ENCODE peak calls at places on chromosomes 7 and 10, in five cellular contexts. K, I, J, Q and S are unnamed samples.

GRCh38 chr10:88389456-88389855 is 193.7 kb downstream of the RNLS start:
- DNase-seq in J (no peak), I (peak), K (no peak), Q (no peak), S (no peak)

GRCh38 chr10:75884808-75885207 is 453.4 kb downstream of the LRMDA start:
- DNase-seq in J (no peak), Q (no peak), K (no peak), I (no peak), S (no peak)

GRCh38 chr7:156793334-156793733 is 99.6 kb downstream of the LMBR1 start:
- DNase-seq in J (no peak), I (no peak), Q (no peak), K (no peak), S (no peak)

GRCh38 chr7:69603937-69604494 is 5.7 kb downstream of the AUTS2 start:
- DNase-seq in J (no peak), K (no peak), Q (no peak), I (no peak), S (no peak)

GRCh38 chr10:131222986-131223385 is 88.5 kb downstream of the TCERG1L start:
- DNase-seq in I (no peak), K (peak), Q (no peak), J (no peak), S (no peak)

GRCh38 chr7:6579446-6579845 is 2.2 kb downstream of the ZDHHC4 start:
- DNase-seq in J (no peak), K (no peak), I (no peak), Q (no peak), S (no peak)

GRCh38 chr7:44275829-44276570 is 49.4 kb downstream of the CAMK2B start:
- DNase-seq in Q (no peak), I (no peak), J (no peak), K (peak), S (no peak)

GRCh38 chr10:59337254-59337653 is 25.1 kb downstream of the FAM13C start:
- DNase-seq in I (no peak), J (peak), Q (no peak), K (no peak), S (no peak)

GRCh38 chr10:75228834-75229233 is 6.9 kb downstream of the COMTD1 start:
- DNase-seq in K (no peak), I (no peak), J (no peak), Q (no peak), S (no peak)

GRCh38 chr7:77698042-77698625 is 1.9 kb downstream of the RSBN1L start:
- DNase-seq in Q (no peak), I (no peak), K (no peak), J (no peak), S (no peak)

GRCh38 chr7:77696643-77697534 is 630 bp downstream of the RSBN1L start:
- DNase-seq in J (peak), Q (no peak), K (peak), I (peak), S (peak)

GRCh38 chr7:77696057-77696642 is at the start of gene RSBN1L:
- DNase-seq in J (peak), K (peak), Q (peak), I (peak), S (peak)

GRCh38 chr7:77699056-77699455 is 2.8 kb downstream of the RSBN1L start:
- DNase-seq in I (no peak), K (no peak), Q (no peak), J (no peak), S (no peak)

GRCh38 chr7:77697535-77697831 is 1.2 kb downstream of the RSBN1L start:
- DNase-seq in I (no peak), Q (peak), K (peak), J (no peak), S (no peak)
- TF ChIP-seq POLR2A in I (no peak), Q (no peak), K (no peak), J (no peak), S (no peak)

DNA sequence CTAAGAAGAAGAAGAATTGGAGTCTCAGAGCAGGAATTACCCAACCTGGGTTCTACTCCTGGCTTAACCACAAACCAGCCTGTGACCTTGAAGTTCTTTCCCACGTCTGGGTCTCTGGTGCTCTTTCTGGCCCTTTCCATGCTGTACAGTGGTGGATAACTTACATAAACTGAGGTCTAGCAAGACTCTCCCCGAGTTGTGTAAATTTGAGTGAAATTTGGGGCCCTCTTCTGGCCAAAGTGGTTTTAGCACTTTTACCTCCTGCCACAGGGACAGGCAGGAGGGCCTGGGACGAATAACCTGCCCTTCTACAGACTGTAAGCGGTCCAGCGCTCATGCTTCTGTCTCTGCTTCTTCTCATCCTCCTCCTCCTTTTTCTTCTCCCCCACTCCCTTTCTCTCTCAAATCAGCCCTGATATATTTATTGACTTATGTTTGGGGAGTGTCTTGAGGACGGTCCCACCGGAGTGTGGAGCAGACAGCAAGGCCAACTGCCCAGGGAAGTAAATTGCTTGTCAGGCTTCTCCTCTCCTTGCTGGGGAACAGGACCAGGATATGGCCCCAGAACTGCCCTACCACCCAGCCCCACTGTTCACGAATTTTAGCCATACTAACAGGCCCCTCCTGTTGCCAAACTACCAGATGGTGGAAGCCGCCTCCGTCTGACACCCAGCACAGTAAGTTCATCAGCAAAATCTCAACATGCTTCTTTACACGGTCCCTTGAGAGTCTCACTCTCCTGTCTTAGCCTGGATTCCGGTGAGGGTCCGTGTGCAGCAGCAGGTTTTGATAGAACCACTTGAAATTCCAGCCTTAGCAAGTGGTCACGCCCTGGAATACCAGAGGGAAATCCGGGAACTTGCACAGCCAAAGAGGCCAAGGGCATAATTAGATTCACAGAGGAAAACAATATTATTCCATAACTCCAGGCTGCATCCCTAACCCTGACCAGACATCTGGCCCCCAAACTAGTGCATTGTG is 4.1 kb upstream of the SH3PXD2A start:
- DNase-seq in Q (peak), K (no peak), I (peak), J (peak), S (no peak)
- TF ChIP-seq POLR2A in Q (no peak), K (no peak), I (no peak), J (no peak), S (no peak)

GRCh38 chr10:121032460-121032859 is 181.3 kb downstream of the WDR11 start:
- DNase-seq in J (no peak), K (no peak), I (no peak), Q (no peak), S (no peak)

GRCh38 chr10:121036431-121036830 is 185.3 kb downstream of the WDR11 start:
- DNase-seq in K (no peak), J (no peak), Q (no peak), I (peak), S (no peak)

GRCh38 chr10:121027390-121027789 is 176.2 kb downstream of the WDR11 start:
- DNase-seq in J (no peak), Q (no peak), K (no peak), I (no peak), S (no peak)

DNA sequence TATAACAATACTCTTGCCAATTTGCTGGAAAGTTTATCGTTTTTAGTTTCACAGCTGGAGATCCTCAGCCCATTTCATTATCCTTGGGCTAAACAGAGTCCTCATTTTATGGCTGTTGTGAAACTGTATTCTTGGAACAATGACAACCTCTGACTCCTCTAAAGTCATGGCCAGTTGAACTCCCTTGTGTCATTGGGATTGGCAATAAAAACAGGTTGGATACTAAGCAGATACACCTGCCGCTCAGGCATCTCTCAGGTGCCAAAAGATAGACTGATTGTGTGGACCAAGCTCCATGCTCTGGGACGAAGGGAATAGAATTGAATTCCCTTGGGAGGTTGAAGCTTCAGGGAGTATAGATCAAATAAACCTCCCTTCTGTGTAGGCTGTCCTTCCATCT is 182.2 kb downstream of the WDR11 start:
- DNase-seq in K (no peak), J (no peak), Q (no peak), I (peak), S (no peak)
- TF ChIP-seq POLR2A in K (no peak), J (no peak), Q (no peak), I (no peak), S (no peak)

DNA sequence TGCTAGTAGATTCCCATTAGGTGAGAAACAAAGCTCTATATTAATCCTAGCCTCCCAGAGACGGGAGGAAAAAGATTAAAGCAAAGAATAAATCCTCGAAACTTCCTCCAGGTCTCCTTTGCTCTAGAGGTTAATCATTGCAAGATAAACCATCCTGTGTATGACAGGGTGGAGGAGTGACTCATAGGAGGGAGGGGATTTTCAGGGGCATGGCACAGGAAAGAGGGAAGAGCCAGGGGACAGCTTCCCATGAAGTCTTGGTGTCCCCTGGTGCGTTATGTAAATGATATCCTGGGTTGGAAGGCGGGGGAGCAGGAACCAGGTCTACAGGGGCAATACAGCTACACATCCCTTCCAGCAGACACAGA is 780 bp downstream of the CYP3A5 start:
- DNase-seq in I (no peak), J (no peak), K (no peak), Q (no peak), S (no peak)
- TF ChIP-seq POLR2A in I (no peak), J (peak), K (no peak), Q (no peak), S (no peak)

GRCh38 chr10:90871761-90872647 is at the start of gene RPP30:
- DNase-seq in Q (peak), I (peak), J (peak), K (peak), S (no peak)
- TF ChIP-seq POLR2A in Q (peak), I (peak), J (peak), K (no peak), S (no peak)

GRCh38 chr7:87933953-87934698 is at the start of gene ADAM22:
- DNase-seq in I (peak), J (peak), K (peak), Q (peak), S (peak)
- TF ChIP-seq POLR2A in I (peak), J (no peak), K (no peak), Q (no peak), S (no peak)

DNA sequence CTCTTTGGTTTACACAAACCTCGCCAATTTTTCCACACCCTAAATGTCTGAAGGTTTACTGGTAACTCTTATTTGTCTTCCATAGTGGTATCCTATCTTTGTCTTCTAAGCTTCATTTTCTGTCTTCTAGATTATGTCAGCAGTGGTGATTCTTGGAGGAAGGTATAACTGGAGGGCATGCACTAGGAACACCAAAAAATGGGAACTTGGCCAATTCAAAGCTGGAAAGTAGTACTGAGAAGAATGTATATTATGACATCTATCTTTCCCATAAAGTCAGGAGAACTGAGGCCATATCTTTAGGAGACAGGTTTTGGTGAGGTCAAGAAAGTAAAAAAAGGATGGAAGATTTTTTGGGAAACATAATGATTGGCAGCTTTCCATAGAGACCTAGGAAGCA is 113.3 kb downstream of the CPEB3 start:
- DNase-seq in K (no peak), I (no peak), J (no peak), Q (no peak), S (no peak)
- TF ChIP-seq POLR2A in K (no peak), I (no peak), J (no peak), Q (no peak), S (no peak)

GRCh38 chr7:97973206-97973658 is 16.8 kb downstream of the OCM2 start:
- DNase-seq in Q (no peak), K (no peak), J (no peak), I (no peak), S (no peak)

GRCh38 chr7:97971120-97971989 is 18.6 kb downstream of the OCM2 start:
- DNase-seq in K (no peak), J (no peak), I (no peak), Q (no peak), S (no peak)

DNA sequence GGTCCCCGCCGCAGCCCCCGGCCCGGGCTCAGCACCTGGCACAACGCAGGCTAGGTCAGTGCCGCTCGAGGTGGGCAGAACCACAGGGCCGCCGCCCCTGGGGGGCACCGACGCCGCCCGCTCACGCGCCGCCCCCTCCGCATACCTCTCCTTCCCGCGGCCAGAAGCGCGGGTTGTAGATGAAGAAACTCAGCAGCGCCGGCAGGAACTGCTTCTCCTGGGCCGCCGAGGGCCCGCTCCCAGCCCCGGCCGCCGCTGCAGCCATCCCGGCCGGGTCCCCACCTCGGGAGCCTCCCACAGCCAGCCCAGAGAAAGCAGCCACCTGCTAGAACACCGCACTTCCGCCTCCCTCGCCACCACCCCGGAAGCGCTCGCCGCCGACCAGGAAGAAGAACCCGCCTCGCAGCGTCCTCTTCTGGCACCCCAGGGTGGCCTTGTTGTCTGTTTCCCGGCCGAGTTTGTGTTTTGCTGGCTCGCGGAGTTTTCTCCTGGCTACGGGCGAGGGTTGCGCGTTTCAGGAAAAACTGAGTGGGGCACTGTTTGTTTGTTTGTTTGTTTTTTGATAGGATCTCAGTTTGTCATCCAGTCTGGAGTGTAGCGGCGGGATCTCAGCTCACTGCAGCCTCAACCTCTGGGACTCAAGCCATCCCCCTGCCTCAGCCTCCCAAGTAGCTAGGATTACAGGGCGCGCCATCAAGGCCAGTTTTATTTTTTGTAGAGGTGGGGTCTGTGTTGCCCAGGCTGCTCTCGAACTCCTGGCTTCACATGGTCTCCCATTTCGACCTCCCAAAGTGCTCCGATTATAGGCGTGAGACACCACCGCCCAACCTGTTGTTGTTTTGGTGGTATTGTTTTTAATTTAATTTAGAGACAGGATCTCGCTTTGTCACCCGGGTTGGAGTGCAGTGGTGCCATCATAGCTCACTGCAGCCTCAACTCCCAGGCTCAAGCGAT is 17.7 kb downstream of the OCM2 start:
- DNase-seq in Q (peak), K (peak), J (peak), I (peak), S (peak)
- TF ChIP-seq POLR2A in Q (no peak), K (no peak), J (peak), I (no peak), S (no peak)

GRCh38 chr10:30057421-30057841 is 2.0 kb downstream of the JCAD start:
- DNase-seq in K (no peak), Q (no peak), I (no peak), J (no peak), S (no peak)

GRCh38 chr10:30056767-30057355 is 2.5 kb downstream of the JCAD start:
- DNase-seq in J (no peak), I (no peak), Q (no peak), K (no peak), S (no peak)

GRCh38 chr10:30058570-30059132 is 735 bp downstream of the JCAD start:
- DNase-seq in J (no peak), Q (no peak), I (no peak), K (peak), S (no peak)

GRCh38 chr10:30058111-30058510 is 1.3 kb downstream of the JCAD start:
- DNase-seq in K (no peak), Q (no peak), I (peak), J (no peak), S (no peak)

GRCh38 chr10:30059209-30060107 is at the start of gene JCAD:
- DNase-seq in I (peak), J (peak), K (peak), Q (peak), S (no peak)
- TF ChIP-seq POLR2A in I (peak), J (peak), K (no peak), Q (peak), S (peak)